ENCODE peak calls at places on chromosomes 1 and 21, in nine cellular contexts. One of them, this sample, is unnamed.

GRCh38 chr1:21961337-21961736 is 15.5 kb upstream of the CELA3B start:
- DNase-seq in LNCaP clone FGC: no peak
- DNase-seq in dorsolateral prefrontal cortex: no peak
- DNase-seq in progenitor cell of endocrine pancreas: no peak
- DNase-seq in gastrocnemius medialis: no peak
- DNase-seq in breast epithelium: no peak
- DNase-seq in WTC11: no peak
- DNase-seq in GM20000: no peak
- DNase-seq in AG09319: no peak
- DNase-seq in this sample: no peak

GRCh38 chr21:35398366-35398982 is 349.4 kb upstream of the RUNX1 start:
- DNase-seq in LNCaP clone FGC: no peak
- DNase-seq in dorsolateral prefrontal cortex: no peak
- DNase-seq in progenitor cell of endocrine pancreas: no peak
- DNase-seq in gastrocnemius medialis: no peak
- DNase-seq in breast epithelium: no peak
- DNase-seq in WTC11: no peak
- DNase-seq in GM20000: no peak
- DNase-seq in AG09319: no peak
- DNase-seq in this sample: no peak

GRCh38 chr21:42836767-42837301 is 42.5 kb downstream of the WDR4 start:
- DNase-seq in LNCaP clone FGC: no peak
- DNase-seq in dorsolateral prefrontal cortex: no peak
- DNase-seq in progenitor cell of endocrine pancreas: peak
- DNase-seq in gastrocnemius medialis: no peak
- DNase-seq in breast epithelium: no peak
- DNase-seq in WTC11: no peak
- DNase-seq in GM20000: no peak
- DNase-seq in AG09319: no peak
- DNase-seq in this sample: no peak

GRCh38 chr1:93630168-93630567 is 51.5 kb downstream of the BCAR3 start:
- DNase-seq in LNCaP clone FGC: no peak
- DNase-seq in dorsolateral prefrontal cortex: no peak
- DNase-seq in progenitor cell of endocrine pancreas: no peak
- DNase-seq in gastrocnemius medialis: no peak
- DNase-seq in breast epithelium: no peak
- DNase-seq in WTC11: no peak
- DNase-seq in GM20000: no peak
- DNase-seq in AG09319: no peak
- DNase-seq in this sample: no peak

GRCh38 chr1:236645016-236645680 is 40.8 kb upstream of the HEATR1 start:
- DNase-seq in LNCaP clone FGC: no peak
- DNase-seq in dorsolateral prefrontal cortex: no peak
- DNase-seq in progenitor cell of endocrine pancreas: no peak
- DNase-seq in gastrocnemius medialis: no peak
- DNase-seq in breast epithelium: no peak
- DNase-seq in WTC11: no peak
- DNase-seq in GM20000: no peak
- DNase-seq in AG09319: no peak
- DNase-seq in this sample: peak

GRCh38 chr1:71294178-71294577 is 213.3 kb upstream of the ZRANB2 start:
- DNase-seq in LNCaP clone FGC: no peak
- DNase-seq in dorsolateral prefrontal cortex: no peak
- DNase-seq in progenitor cell of endocrine pancreas: no peak
- DNase-seq in gastrocnemius medialis: no peak
- DNase-seq in breast epithelium: no peak
- DNase-seq in WTC11: no peak
- DNase-seq in GM20000: no peak
- DNase-seq in AG09319: no peak
- DNase-seq in this sample: no peak

GRCh38 chr1:154736840-154737239 is 128.9 kb upstream of the ADAR start:
- DNase-seq in LNCaP clone FGC: no peak
- DNase-seq in dorsolateral prefrontal cortex: no peak
- DNase-seq in progenitor cell of endocrine pancreas: no peak
- DNase-seq in gastrocnemius medialis: no peak
- DNase-seq in breast epithelium: no peak
- DNase-seq in WTC11: no peak
- DNase-seq in GM20000: no peak
- DNase-seq in AG09319: no peak
- DNase-seq in this sample: no peak

GRCh38 chr1:151175036-151175741 is 592 bp downstream of the TMOD4 start:
- DNase-seq in LNCaP clone FGC: no peak
- DNase-seq in dorsolateral prefrontal cortex: peak
- DNase-seq in progenitor cell of endocrine pancreas: no peak
- DNase-seq in gastrocnemius medialis: peak
- DNase-seq in breast epithelium: no peak
- DNase-seq in WTC11: no peak
- DNase-seq in GM20000: no peak
- DNase-seq in AG09319: no peak
- DNase-seq in this sample: no peak

GRCh38 chr1:7770620-7770938 is 517 bp upstream of the VAMP3 start:
- DNase-seq in LNCaP clone FGC: no peak
- DNase-seq in dorsolateral prefrontal cortex: no peak
- DNase-seq in progenitor cell of endocrine pancreas: no peak
- DNase-seq in gastrocnemius medialis: peak
- DNase-seq in breast epithelium: no peak
- DNase-seq in WTC11: no peak
- DNase-seq in GM20000: peak
- DNase-seq in AG09319: no peak
- DNase-seq in this sample: no peak

GRCh38 chr1:159922499-159923202 is 2.7 kb downstream of the TAGLN2 start:
- DNase-seq in LNCaP clone FGC: no peak
- DNase-seq in dorsolateral prefrontal cortex: no peak
- DNase-seq in progenitor cell of endocrine pancreas: no peak
- DNase-seq in gastrocnemius medialis: peak
- DNase-seq in breast epithelium: no peak
- DNase-seq in WTC11: no peak
- DNase-seq in GM20000: no peak
- DNase-seq in AG09319: no peak
- DNase-seq in this sample: peak

GRCh38 chr21:35399002-35399401 is 349.9 kb upstream of the RUNX1 start:
- DNase-seq in LNCaP clone FGC: no peak
- DNase-seq in dorsolateral prefrontal cortex: no peak
- DNase-seq in progenitor cell of endocrine pancreas: no peak
- DNase-seq in gastrocnemius medialis: no peak
- DNase-seq in breast epithelium: no peak
- DNase-seq in WTC11: no peak
- DNase-seq in GM20000: no peak
- DNase-seq in AG09319: no peak
- DNase-seq in this sample: no peak

GRCh38 chr1:110412576-110412975 is 5.1 kb upstream of the LAMTOR5 start:
- DNase-seq in LNCaP clone FGC: no peak
- DNase-seq in dorsolateral prefrontal cortex: peak
- DNase-seq in progenitor cell of endocrine pancreas: peak
- DNase-seq in gastrocnemius medialis: peak
- DNase-seq in breast epithelium: peak
- DNase-seq in WTC11: peak
- DNase-seq in GM20000: peak
- DNase-seq in AG09319: peak
- DNase-seq in this sample: peak

GRCh38 chr21:28614816-28615215 is 377.9 kb downstream of the LTN1 start:
- DNase-seq in LNCaP clone FGC: no peak
- DNase-seq in dorsolateral prefrontal cortex: no peak
- DNase-seq in progenitor cell of endocrine pancreas: no peak
- DNase-seq in gastrocnemius medialis: no peak
- DNase-seq in breast epithelium: no peak
- DNase-seq in WTC11: no peak
- DNase-seq in GM20000: no peak
- DNase-seq in AG09319: no peak
- DNase-seq in this sample: no peak

DNA sequence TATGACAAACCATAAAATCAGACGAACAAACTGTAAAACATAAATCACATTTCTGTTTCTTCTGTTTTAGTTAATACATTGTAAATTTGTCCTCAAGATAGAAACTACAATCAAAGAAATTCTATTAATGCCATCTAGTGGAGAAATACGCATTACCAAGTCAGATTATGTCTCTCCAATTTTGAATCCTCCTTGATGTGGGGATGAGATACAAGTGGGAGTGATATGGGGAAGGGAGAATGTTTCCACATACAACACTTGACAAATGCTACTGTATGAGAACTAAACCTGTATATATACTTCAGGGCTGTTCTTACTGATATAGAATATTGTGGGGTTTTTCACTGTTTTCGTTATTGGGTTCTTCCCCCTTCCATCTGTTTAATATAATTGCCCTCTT is 2.6 kb downstream of the HFM1 start:
- DNase-seq in LNCaP clone FGC: no peak
- DNase-seq in dorsolateral prefrontal cortex: no peak
- DNase-seq in progenitor cell of endocrine pancreas: no peak
- DNase-seq in gastrocnemius medialis: no peak
- DNase-seq in breast epithelium: no peak
- DNase-seq in WTC11: no peak
- DNase-seq in GM20000: peak
- DNase-seq in AG09319: no peak
- DNase-seq in this sample: no peak
- TF ChIP-seq CTCF in LNCaP clone FGC: peak
- TF ChIP-seq CTCF in dorsolateral prefrontal cortex: peak
- TF ChIP-seq CTCF in progenitor cell of endocrine pancreas: peak
- TF ChIP-seq CTCF in gastrocnemius medialis: no peak
- TF ChIP-seq CTCF in breast epithelium: no peak
- TF ChIP-seq CTCF in WTC11: no peak
- TF ChIP-seq CTCF in GM20000: no peak
- TF ChIP-seq CTCF in AG09319: peak
- TF ChIP-seq CTCF in this sample: peak

GRCh38 chr1:165353731-165354671 is 2.5 kb downstream of the LMX1A start:
- DNase-seq in LNCaP clone FGC: no peak
- DNase-seq in dorsolateral prefrontal cortex: no peak
- DNase-seq in progenitor cell of endocrine pancreas: no peak
- DNase-seq in gastrocnemius medialis: no peak
- DNase-seq in breast epithelium: no peak
- DNase-seq in WTC11: peak
- DNase-seq in GM20000: no peak
- DNase-seq in AG09319: no peak
- DNase-seq in this sample: no peak

GRCh38 chr1:165355977-165356811 is at the start of gene LMX1A:
- DNase-seq in LNCaP clone FGC: no peak
- DNase-seq in dorsolateral prefrontal cortex: no peak
- DNase-seq in progenitor cell of endocrine pancreas: peak
- DNase-seq in gastrocnemius medialis: peak
- DNase-seq in breast epithelium: no peak
- DNase-seq in WTC11: peak
- DNase-seq in GM20000: peak
- DNase-seq in AG09319: no peak
- DNase-seq in this sample: no peak

GRCh38 chr1:165355221-165355976 is 1.1 kb downstream of the LMX1A start:
- DNase-seq in LNCaP clone FGC: no peak
- DNase-seq in dorsolateral prefrontal cortex: no peak
- DNase-seq in progenitor cell of endocrine pancreas: no peak
- DNase-seq in gastrocnemius medialis: no peak
- DNase-seq in breast epithelium: no peak
- DNase-seq in WTC11: peak
- DNase-seq in GM20000: no peak
- DNase-seq in AG09319: no peak
- DNase-seq in this sample: no peak

GRCh38 chr1:165352442-165353293 is 3.8 kb downstream of the LMX1A start:
- DNase-seq in LNCaP clone FGC: no peak
- DNase-seq in dorsolateral prefrontal cortex: no peak
- DNase-seq in progenitor cell of endocrine pancreas: peak
- DNase-seq in gastrocnemius medialis: no peak
- DNase-seq in breast epithelium: no peak
- DNase-seq in WTC11: peak
- DNase-seq in GM20000: no peak
- DNase-seq in AG09319: no peak
- DNase-seq in this sample: no peak

DNA sequence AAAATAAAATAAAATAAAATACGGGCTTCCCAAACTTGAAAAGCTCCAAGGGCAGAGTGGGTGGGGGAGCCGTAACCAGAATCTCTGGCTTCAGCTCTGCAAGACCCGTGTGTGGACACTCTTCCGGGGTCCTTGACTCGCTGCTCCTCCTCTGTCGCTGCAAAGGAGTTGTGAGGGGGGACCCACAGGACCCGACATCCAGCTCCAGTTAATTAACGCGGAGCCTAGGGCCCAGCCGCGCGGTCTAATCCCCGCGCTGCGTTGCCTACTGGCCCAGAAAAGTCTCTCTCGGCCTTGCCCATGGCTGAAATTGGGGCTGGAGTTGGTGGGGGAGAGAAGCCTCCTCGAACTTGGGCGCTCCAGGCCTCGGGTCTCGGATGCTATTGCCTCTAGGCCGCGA is 1.8 kb downstream of the LMX1A start:
- DNase-seq in LNCaP clone FGC: no peak
- DNase-seq in dorsolateral prefrontal cortex: no peak
- DNase-seq in progenitor cell of endocrine pancreas: no peak
- DNase-seq in gastrocnemius medialis: no peak
- DNase-seq in breast epithelium: no peak
- DNase-seq in WTC11: no peak
- DNase-seq in GM20000: no peak
- DNase-seq in AG09319: no peak
- DNase-seq in this sample: no peak
- TF ChIP-seq CTCF in LNCaP clone FGC: no peak
- TF ChIP-seq CTCF in dorsolateral prefrontal cortex: no peak
- TF ChIP-seq CTCF in progenitor cell of endocrine pancreas: no peak
- TF ChIP-seq CTCF in gastrocnemius medialis: no peak
- TF ChIP-seq CTCF in breast epithelium: no peak
- TF ChIP-seq CTCF in WTC11: no peak
- TF ChIP-seq CTCF in GM20000: no peak
- TF ChIP-seq CTCF in AG09319: no peak
- TF ChIP-seq CTCF in this sample: no peak

DNA sequence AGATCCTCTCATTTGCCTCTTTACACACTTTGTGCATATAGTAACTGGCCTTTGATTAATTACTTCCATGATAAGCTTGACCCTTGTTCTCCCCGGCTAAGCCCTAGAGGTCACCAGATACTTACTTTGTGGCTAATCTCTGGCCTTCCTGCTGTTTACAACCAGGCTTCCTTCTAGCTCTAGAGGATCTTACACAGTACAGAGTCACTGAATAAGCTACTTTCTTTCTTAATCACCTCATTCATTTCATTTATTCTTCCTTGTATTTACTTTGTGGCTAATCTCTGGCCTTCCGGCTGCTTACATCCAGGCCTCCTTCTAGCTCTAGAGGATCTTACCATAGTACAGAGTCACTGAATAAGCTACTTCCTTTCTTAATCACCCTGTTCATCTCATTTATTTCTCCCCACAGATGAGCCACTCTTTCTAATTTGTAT is 144.3 kb upstream of the C1orf21 start:
- DNase-seq in LNCaP clone FGC: no peak
- DNase-seq in dorsolateral prefrontal cortex: no peak
- DNase-seq in progenitor cell of endocrine pancreas: no peak
- DNase-seq in gastrocnemius medialis: peak
- DNase-seq in breast epithelium: no peak
- DNase-seq in WTC11: no peak
- DNase-seq in GM20000: no peak
- DNase-seq in AG09319: peak
- DNase-seq in this sample: no peak
- TF ChIP-seq CTCF in LNCaP clone FGC: peak
- TF ChIP-seq CTCF in dorsolateral prefrontal cortex: no peak
- TF ChIP-seq CTCF in progenitor cell of endocrine pancreas: no peak
- TF ChIP-seq CTCF in gastrocnemius medialis: no peak
- TF ChIP-seq CTCF in breast epithelium: no peak
- TF ChIP-seq CTCF in WTC11: no peak
- TF ChIP-seq CTCF in GM20000: no peak
- TF ChIP-seq CTCF in AG09319: peak
- TF ChIP-seq CTCF in this sample: no peak

GRCh38 chr1:8910331-8910730 is 31.8 kb upstream of the ENO1 start:
- DNase-seq in LNCaP clone FGC: no peak
- DNase-seq in dorsolateral prefrontal cortex: no peak
- DNase-seq in progenitor cell of endocrine pancreas: no peak
- DNase-seq in gastrocnemius medialis: no peak
- DNase-seq in breast epithelium: no peak
- DNase-seq in WTC11: no peak
- DNase-seq in GM20000: no peak
- DNase-seq in AG09319: no peak
- DNase-seq in this sample: no peak
- TF ChIP-seq CTCF in LNCaP clone FGC: no peak
- TF ChIP-seq CTCF in dorsolateral prefrontal cortex: no peak
- TF ChIP-seq CTCF in progenitor cell of endocrine pancreas: no peak
- TF ChIP-seq CTCF in gastrocnemius medialis: no peak
- TF ChIP-seq CTCF in breast epithelium: no peak
- TF ChIP-seq CTCF in WTC11: no peak
- TF ChIP-seq CTCF in GM20000: no peak
- TF ChIP-seq CTCF in AG09319: no peak
- TF ChIP-seq CTCF in this sample: no peak

This sample was measured in Calu3.